ENCODE peak calls at places on chromosomes 2 and 18, in nine cellular contexts. C is A673; D is fibroblast of lung; W is CD8-positive, alpha-beta T cell; P is A549; E is cardiac muscle cell; B is GM12878; O is tibial nerve; G is effector memory CD4-positive, alpha-beta T cell. U is an unnamed sample. For H3K9me3, the result is how much of the 10 kb centered on the place peaks cover.

GRCh38 chr2:20223345-20224190 is 1.4 kb downstream of the SDC1 start:
- DNase-seq in C (peak), D (peak), W (no peak), P (peak), E (peak), B (no peak), O (no peak), G (no peak), U (peak)

GRCh38 chr2:60440761-60441160 is 112.7 kb downstream of the BCL11A start:
- DNase-seq in C (no peak), D (no peak), W (no peak), P (no peak), E (no peak), B (no peak), O (no peak), G (no peak), U (no peak)

GRCh38 chr2:196131949-196132925 is 39.1 kb downstream of the STK17B start:
- DNase-seq in C (peak), D (peak), W (no peak), P (no peak), E (no peak), B (no peak), O (no peak), G (peak), U (no peak)

GRCh38 chr18:73891572-73892421 is 255.8 kb downstream of the FBXO15 start:
- DNase-seq in C (peak), D (no peak), W (no peak), P (no peak), E (no peak), B (no peak), O (no peak), G (no peak), U (peak)

GRCh38 chr2:89831686-89832498 is 1140.4 kb downstream of the RPIA start:
- DNase-seq in C (no peak), D (no peak), W (no peak), P (no peak), E (no peak), B (no peak), O (no peak), G (no peak), U (no peak)

GRCh38 chr2:218893349-218894167 is 12.9 kb downstream of the WNT10A start:
- DNase-seq in C (no peak), D (no peak), W (no peak), P (no peak), E (no peak), B (no peak), O (no peak), G (no peak), U (no peak)

GRCh38 chr2:100274076-100274475 is 48.2 kb downstream of the LONRF2 start:
- DNase-seq in C (no peak), D (no peak), W (no peak), P (no peak), E (no peak), B (no peak), O (no peak), G (no peak), U (no peak)

GRCh38 chr2:54386993-54387590 is 69.0 kb upstream of the SPTBN1 start:
- DNase-seq in C (no peak), D (peak), W (no peak), P (no peak), E (no peak), B (no peak), O (peak), G (no peak), U (no peak)

GRCh38 chr2:239348563-239349447 is 52.0 kb downstream of the HDAC4 start:
- DNase-seq in C (no peak), D (no peak), W (no peak), P (no peak), E (no peak), B (no peak), O (no peak), G (no peak), U (no peak)

GRCh38 chr18:54416459-54416858 is 58.8 kb downstream of the C18orf54 start:
- DNase-seq in C (peak), D (peak), W (no peak), P (no peak), E (no peak), B (no peak), O (no peak), G (no peak), U (no peak)

GRCh38 chr2:238945433-238946150 is 97.7 kb downstream of the TWIST2 start:
- DNase-seq in C (peak), D (peak), W (no peak), P (peak), E (no peak), B (no peak), O (peak), G (no peak), U (peak)

GRCh38 chr2:135124924-135125886 is 73.1 kb downstream of the RAB3GAP1 start:
- DNase-seq in C (no peak), D (peak), W (no peak), P (peak), E (no peak), B (no peak), O (no peak), G (no peak), U (no peak)

GRCh38 chr2:177282101-177282573 is 17.6 kb upstream of the NFE2L2 start:
- DNase-seq in C (peak), D (no peak), W (no peak), P (no peak), E (peak), B (no peak), O (no peak), G (no peak), U (no peak)

GRCh38 chr2:20582600-20583221 is 68.2 kb downstream of the HS1BP3 start:
- DNase-seq in C (no peak), D (no peak), W (no peak), P (no peak), E (no peak), B (no peak), O (no peak), G (no peak), U (no peak)

GRCh38 chr2:46257476-46257875 is 39.7 kb upstream of the EPAS1 start:
- DNase-seq in C (peak), D (peak), W (no peak), P (no peak), E (no peak), B (no peak), O (no peak), G (no peak), U (no peak)

GRCh38 chr2:164595031-164595430 is 26.3 kb downstream of the GRB14 start:
- DNase-seq in C (no peak), D (no peak), W (no peak), P (no peak), E (no peak), B (no peak), O (no peak), G (no peak), U (no peak)

GRCh38 chr2:182728028-182728427 is 12.0 kb downstream of the DNAJC10 start:
- DNase-seq in C (no peak), D (no peak), W (no peak), P (no peak), E (no peak), B (no peak), O (no peak), G (no peak), U (no peak)

GRCh38 chr2:239879423-239880084 is 145.6 kb downstream of the NDUFA10 start:
- DNase-seq in C (no peak), D (no peak), W (no peak), P (no peak), E (no peak), B (no peak), O (no peak), G (no peak), U (no peak)

GRCh38 chr2:227788556-227788955 is 25.1 kb upstream of the CCL20 start:
- DNase-seq in C (peak), D (no peak), W (no peak), P (no peak), E (no peak), B (no peak), O (no peak), G (no peak), U (no peak)

GRCh38 chr18:32437080-32437834 is 33.4 kb downstream of the GAREM1 start:
- DNase-seq in C (no peak), D (no peak), W (no peak), P (no peak), E (no peak), B (no peak), O (no peak), G (no peak), U (no peak)

GRCh38 chr18:22505136-22505535 is 87.4 kb upstream of the CTAGE1 start:
- DNase-seq in C (no peak), D (peak), W (no peak), P (no peak), E (no peak), B (no peak), O (no peak), G (no peak), U (no peak)

GRCh38 chr2:203799905-203800304 is 67.7 kb upstream of the CTLA4 start:
- DNase-seq in C (no peak), D (no peak), W (no peak), P (no peak), E (no peak), B (peak), O (no peak), G (no peak), U (no peak)

GRCh38 chr2:99183025-99183424 is 2.0 kb downstream of the MRPL30 start:
- DNase-seq in C (no peak), D (no peak), W (no peak), P (no peak), E (no peak), B (no peak), O (no peak), G (no peak), U (peak)

GRCh38 chr2:162318280-162319222 is at the start of gene IFIH1:
- DNase-seq in C (peak), D (peak), W (peak), P (peak), E (peak), B (peak), O (peak), G (peak), U (peak)

GRCh38 chr2:5538717-5539116 is 153.5 kb upstream of the SOX11 start:
- DNase-seq in C (no peak), D (peak), W (no peak), P (no peak), E (no peak), B (no peak), O (no peak), G (no peak), U (no peak)

GRCh38 chr2:79099140-79099686 is 11.4 kb upstream of the REG1B start:
- DNase-seq in C (no peak), D (no peak), W (no peak), P (no peak), E (no peak), B (no peak), O (no peak), G (no peak), U (no peak)

GRCh38 chr2:138720035-138720589 is 60.1 kb downstream of the NXPH2 start:
- DNase-seq in C (no peak), D (no peak), W (no peak), P (no peak), E (no peak), B (no peak), O (no peak), G (no peak), U (no peak)

GRCh38 chr18:54671291-54671881 is 80.3 kb downstream of the DYNAP start:
- DNase-seq in C (peak), D (peak), W (no peak), P (peak), E (peak), B (no peak), O (no peak), G (no peak), U (peak)

GRCh38 chr2:230244211-230244610 is 18.7 kb downstream of the SP140 start:
- DNase-seq in C (no peak), D (peak), W (no peak), P (no peak), E (no peak), B (no peak), O (no peak), G (no peak), U (no peak)

GRCh38 chr2:147845608-147846002 is 776 bp downstream of the ACVR2A start:
- DNase-seq in C (no peak), D (peak), W (no peak), P (no peak), E (peak), B (no peak), O (no peak), G (no peak), U (no peak)

GRCh38 chr2:115921541-115921940 is 1479.1 kb downstream of the DPP10 start:
- DNase-seq in C (no peak), D (no peak), W (no peak), P (no peak), E (no peak), B (no peak), O (no peak), G (no peak), U (no peak)
- H3K9me3 ChIP-seq in C (under half), D (under half), W (under half), P (under half), E (under half), B (under half), O (under half), G (under half), U (under half)

DNA sequence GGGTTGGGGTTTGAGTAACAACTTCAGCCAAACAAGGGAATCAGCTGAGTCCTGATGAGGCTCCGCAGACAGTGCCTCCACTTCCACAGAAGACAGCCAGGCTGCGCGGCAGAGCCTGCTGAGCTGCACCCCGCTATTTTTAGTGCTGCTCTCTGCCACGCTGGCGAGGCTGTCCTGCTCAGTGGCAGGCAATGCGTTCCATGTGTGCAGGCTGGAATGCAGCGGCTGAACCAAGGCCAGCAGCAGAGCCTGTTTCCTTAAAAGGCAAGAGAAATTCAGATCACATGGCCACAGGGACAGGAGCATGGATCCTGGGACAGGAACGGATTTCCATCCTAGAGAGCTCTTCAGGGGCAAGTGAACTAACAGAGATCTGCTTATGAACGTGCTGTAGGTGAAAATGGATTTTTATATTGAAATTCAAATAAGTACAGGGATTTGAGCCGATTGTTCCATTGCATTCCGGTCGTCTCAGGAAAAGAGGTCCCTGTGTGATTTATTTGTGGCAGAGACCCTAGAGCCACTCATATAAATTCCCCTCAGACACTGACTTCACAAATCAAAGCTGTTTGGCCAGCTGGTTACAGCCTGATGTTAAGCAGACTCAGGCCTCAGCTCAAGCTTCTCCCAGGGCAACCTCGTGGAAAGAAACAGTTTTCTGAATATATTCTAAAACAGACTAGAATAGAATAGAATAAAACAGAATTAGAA is 98.6 kb downstream of the COL6A3 start:
- DNase-seq in C (peak), D (peak), W (no peak), P (no peak), E (peak), B (no peak), O (peak), G (no peak), U (no peak)
- H3K9me3 ChIP-seq in C (under half), D (under half), W (under half), P (under half), E (under half), B (under half), O (under half), G (under half), U (under half)

GRCh38 chr2:161307676-161308075 is 549 bp upstream of the PSMD14 start:
- DNase-seq in C (no peak), D (peak), W (no peak), P (peak), E (no peak), B (no peak), O (no peak), G (no peak), U (no peak)
- H3K9me3 ChIP-seq in C (under half), D (under half), W (under half), P (under half), E (under half), B (under half), O (under half), G (under half), U (under half)

DNA sequence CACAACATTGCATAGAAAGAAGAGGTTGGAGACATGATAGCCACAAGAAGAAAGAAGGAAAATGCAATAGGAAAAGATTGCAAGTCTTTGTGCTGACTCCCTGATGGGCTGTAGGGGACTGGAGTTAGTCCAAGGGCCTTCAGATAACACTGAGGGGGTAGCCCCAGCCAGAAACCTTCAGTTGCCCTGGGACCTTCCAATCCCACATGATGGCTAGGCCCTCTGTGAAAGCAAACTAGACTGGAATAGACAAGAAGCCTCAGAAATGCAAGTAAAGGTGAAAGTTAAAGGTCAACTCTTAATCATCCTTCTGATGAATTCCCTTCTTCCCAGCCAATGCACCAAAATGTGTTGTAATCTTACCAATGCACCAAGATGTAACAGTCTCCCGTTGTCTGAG is 19.2 kb downstream of the CMPK2 start:
- DNase-seq in C (no peak), D (no peak), W (no peak), P (no peak), E (no peak), B (no peak), O (no peak), G (no peak), U (no peak)
- H3K9me3 ChIP-seq in C (half or more), D (under half), W (under half), P (under half), E (under half), B (under half), O (under half), G (under half), U (under half)

DNA sequence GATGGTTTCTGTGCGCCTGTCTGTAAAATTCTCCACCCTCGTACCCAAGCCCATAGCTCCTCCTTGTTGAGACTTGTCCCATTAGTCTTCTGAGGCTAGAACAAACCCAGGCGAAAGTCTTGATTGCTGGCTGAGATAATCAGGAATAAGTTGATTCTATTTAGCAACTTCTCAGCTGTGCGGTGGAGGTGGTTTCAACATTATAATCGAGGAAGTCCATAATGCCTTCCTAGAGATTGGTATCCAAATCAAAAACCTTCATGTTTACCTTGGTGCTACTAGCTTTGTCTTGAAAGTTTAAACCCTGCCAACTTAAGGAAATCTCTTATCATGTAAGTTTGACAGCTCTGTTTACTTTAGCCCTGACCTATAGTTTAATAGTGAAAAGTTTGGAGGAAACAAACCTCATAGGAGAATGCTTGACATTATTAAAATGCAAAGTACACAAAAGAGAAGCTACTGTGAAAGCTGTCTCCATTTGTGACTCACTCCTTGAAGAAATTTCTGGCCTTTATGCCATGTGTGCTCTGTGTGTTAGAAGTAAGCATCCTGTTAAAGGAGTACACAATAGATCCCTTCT is 36.6 kb upstream of the DSC1 start:
- DNase-seq in C (no peak), D (no peak), W (no peak), P (peak), E (no peak), B (no peak), O (no peak), G (no peak), U (no peak)
- H3K9me3 ChIP-seq in C (under half), D (under half), W (under half), P (under half), E (under half), B (under half), O (under half), G (under half), U (under half)